ENCODE peak calls at places on chromosomes 1 and 21, in four cellular contexts. P is tibial nerve, R is ovary, S is pancreas. T is an unnamed sample.
A peak's percentile ranks its signal among the peaks of the same experiment; 100 is the strongest.

GRCh38 chr1:26854953-26855352 is 8.0 kb upstream of the SFN start:
- DNase-seq in P (no peak), R (no peak), S (no peak), T (no peak)

GRCh38 chr1:175218132-175218531 is 25.6 kb upstream of the KIAA0040 start:
- DNase-seq in P (no peak), R (no peak), S (no peak), T (no peak)

GRCh38 chr1:232854786-232855185 is 49.6 kb downstream of the MAP10 start:
- DNase-seq in P (no peak), R (no peak), S (no peak), T (no peak)

GRCh38 chr1:17207540-17207939 is 2.6 kb downstream of the PADI1 start:
- DNase-seq in P (no peak), R (no peak), S (no peak), T (no peak)

GRCh38 chr1:46008585-46008984 is 123.8 kb downstream of the PIK3R3 start:
- DNase-seq in P (no peak), R (no peak), S (no peak), T (no peak)

GRCh38 chr1:167966050-167966449 is 29.2 kb upstream of the MPC2 start:
- DNase-seq in P (no peak), R (no peak), S (no peak), T (no peak)

GRCh38 chr1:184820218-184820720 is 65.6 kb upstream of the EDEM3 start:
- DNase-seq in P (no peak), R (no peak), S (no peak), T (no peak)

GRCh38 chr1:11960710-11961109 is 19.5 kb upstream of the MFN2 start:
- DNase-seq in P (no peak), R (no peak), S (no peak), T (no peak)

GRCh38 chr1:187691439-187691838 is 862.7 kb downstream of the PLA2G4A start:
- DNase-seq in P (no peak), R (no peak), S (no peak), T (no peak)

GRCh38 chr1:47231314-47232186 is 475 bp downstream of the TAL1 start:
- DNase-seq in P (peak; percentile 40), R (no peak), S (no peak), T (no peak)

GRCh38 chr1:213297021-213297420 is 246.0 kb downstream of the RPS6KC1 start:
- DNase-seq in P (no peak), R (no peak), S (no peak), T (no peak)

GRCh38 chr1:27098447-27099153 is 56.3 kb downstream of the SLC9A1 start:
- DNase-seq in P (no peak), R (peak; percentile 50), S (no peak), T (no peak)

GRCh38 chr1:231329483-231329882 is 8.2 kb downstream of the EXOC8 start:
- DNase-seq in P (no peak), R (no peak), S (no peak), T (no peak)

GRCh38 chr1:111786669-111787207 is 31.0 kb downstream of the DDX20 start:
- DNase-seq in P (no peak), R (no peak), S (no peak), T (no peak)

GRCh38 chr1:246632584-246633168 is 66.4 kb downstream of the CNST start:
- DNase-seq in P (no peak), R (no peak), S (no peak), T (no peak)

GRCh38 chr1:9233241-9233941 is 1.2 kb upstream of the H6PD start:
- DNase-seq in P (peak; percentile 83), R (peak; percentile 90), S (peak; percentile 61), T (peak; percentile 95)

GRCh38 chr1:232837085-232837484 is 31.9 kb downstream of the MAP10 start:
- DNase-seq in P (no peak), R (no peak), S (no peak), T (no peak)

GRCh38 chr21:31564439-31564838 is 95.1 kb upstream of the SOD1 start:
- DNase-seq in P (no peak), R (no peak), S (no peak), T (no peak)

GRCh38 chr1:184745929-184746583 is 8.6 kb downstream of the EDEM3 start:
- DNase-seq in P (no peak), R (no peak), S (no peak), T (no peak)

GRCh38 chr1:214551436-214552173 is at the start of gene PTPN14:
- DNase-seq in P (peak; percentile 57), R (peak; percentile 95), S (peak; percentile 87), T (peak; percentile 90)

GRCh38 chr1:2056955-2057590 is 6.9 kb downstream of the PRKCZ start:
- DNase-seq in P (no peak), R (no peak), S (no peak), T (no peak)

GRCh38 chr1:226121587-226122400 is 59.3 kb downstream of the H3-3A start:
- DNase-seq in P (peak; percentile 38), R (peak; percentile 82), S (peak; percentile 56), T (peak; percentile 69)

GRCh38 chr1:226123212-226123560 is 60.7 kb downstream of the H3-3A start:
- DNase-seq in P (no peak), R (no peak), S (no peak), T (no peak)

GRCh38 chr1:226119169-226119568 is 56.7 kb downstream of the H3-3A start:
- DNase-seq in P (no peak), R (no peak), S (no peak), T (no peak)

GRCh38 chr1:226120398-226120797 is 57.9 kb downstream of the H3-3A start:
- DNase-seq in P (no peak), R (no peak), S (no peak), T (no peak)

GRCh38 chr1:226121049-226121586 is 58.6 kb downstream of the H3-3A start:
- DNase-seq in P (no peak), R (no peak), S (no peak), T (no peak)
- H3K27ac ChIP-seq in P (peak overlapping the region; percentile 92), R (peak overlapping the region; percentile 71), S (peak overlapping the region; percentile 95), T (peak overlapping the region; percentile 50)

GRCh38 chr1:23403735-23404486 is 20.6 kb downstream of the TCEA3 start:
- DNase-seq in P (peak; percentile 92), R (peak; percentile 93), S (peak; percentile 90), T (peak; percentile 92)
- H3K4me3 ChIP-seq in P (no peak overlapping the region), R (no peak overlapping the region), S (no peak overlapping the region), T (no peak overlapping the region)

GRCh38 chr1:55211909-55212308 is 3.3 kb downstream of the USP24 start:
- DNase-seq in P (no peak), R (no peak), S (no peak), T (no peak)

GRCh38 chr1:55206210-55206609 is 9.0 kb downstream of the USP24 start:
- DNase-seq in P (no peak), R (no peak), S (no peak), T (no peak)

GRCh38 chr1:55211456-55211855 is 3.7 kb downstream of the USP24 start:
- DNase-seq in P (no peak), R (no peak), S (no peak), T (no peak)

GRCh38 chr1:55210990-55211389 is 4.2 kb downstream of the USP24 start:
- DNase-seq in P (no peak), R (no peak), S (no peak), T (no peak)

GRCh38 chr1:55209247-55209646 is 5.9 kb downstream of the USP24 start:
- DNase-seq in P (no peak), R (no peak), S (no peak), T (no peak)
- H3K4me1 ChIP-seq in P (peaks cover 60% of the 10 kb centered on the region), R (peaks cover 8% of the 10 kb centered on the region), S (peaks cover 22% of the 10 kb centered on the region), T (peaks cover 82% of the 10 kb centered on the region)

GRCh38 chr1:92960395-92961130 is 699 bp downstream of the DIPK1A start:
- DNase-seq in P (peak; percentile 66), R (peak; percentile 50), S (peak; percentile 66), T (peak; percentile 64)

GRCh38 chr1:92958203-92958970 is 2.9 kb downstream of the DIPK1A start:
- DNase-seq in P (no peak), R (no peak), S (no peak), T (no peak)

GRCh38 chr1:92965003-92965402 is 3.7 kb upstream of the DIPK1A start:
- DNase-seq in P (no peak), R (no peak), S (no peak), T (no peak)

GRCh38 chr1:92961131-92961895 is at the start of gene DIPK1A:
- DNase-seq in P (peak; percentile 59), R (peak; percentile 87), S (peak; percentile 71), T (peak; percentile 83)

GRCh38 chr1:92961896-92962752 is 862 bp upstream of the DIPK1A start:
- DNase-seq in P (peak; percentile 53), R (peak; percentile 46), S (no peak), T (no peak)
- H3K27ac ChIP-seq in P (peak overlapping the region; percentile 92), R (peak overlapping the region; percentile 89), S (peak overlapping the region; percentile 96), T (peak overlapping the region; percentile 91)

DNA sequence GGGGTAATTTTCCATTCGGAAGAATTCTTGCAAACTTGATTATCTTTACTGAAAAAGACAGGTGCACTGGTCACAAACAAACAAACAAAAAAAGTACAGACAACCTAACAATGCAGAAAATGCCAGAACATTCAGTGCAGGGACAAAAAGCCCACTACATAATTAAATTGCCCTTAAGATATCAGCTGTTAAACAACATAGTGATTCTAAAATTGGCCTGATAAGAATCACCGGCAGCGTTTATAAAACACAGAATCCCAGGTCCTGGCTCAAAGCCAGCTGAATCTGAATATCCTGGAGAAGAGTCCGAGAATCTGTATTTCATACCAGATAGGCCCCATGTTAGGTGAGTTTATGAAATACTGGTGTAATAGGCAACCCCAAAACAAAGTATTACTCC is 6.1 kb downstream of the PLPP3 start:
- DNase-seq in P (peak; percentile 65), R (no peak), S (no peak), T (no peak)
- H3K4me3 ChIP-seq in P (peak overlapping the region; percentile 86), R (peak overlapping the region; percentile 12), S (no peak overlapping the region), T (peak overlapping the region; percentile 24)

DNA sequence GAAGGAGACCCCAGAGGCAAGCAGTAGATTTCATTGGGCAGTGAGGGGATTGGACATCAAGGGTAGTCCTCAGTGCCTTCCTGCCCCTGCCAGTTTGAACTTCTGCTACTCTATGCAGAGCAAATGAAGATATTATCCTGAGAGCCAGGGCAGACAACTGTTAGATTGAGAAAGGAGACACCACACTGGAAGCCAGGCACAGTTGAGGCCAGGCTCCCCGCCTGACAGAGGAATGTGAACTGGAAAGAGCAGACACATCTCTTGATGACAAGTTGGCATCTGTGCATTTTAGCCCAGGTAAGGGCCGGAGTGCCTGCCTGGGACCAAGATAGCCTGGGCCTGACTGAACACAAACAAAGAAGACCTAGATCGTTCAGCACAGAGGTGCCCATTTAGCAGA is 16.0 kb downstream of the SH3BGR start:
- DNase-seq in P (no peak), R (no peak), S (no peak), T (peak; percentile 61)
- H3K4me1 ChIP-seq in P (no peaks in the 10 kb centered on the region), R (no peaks in the 10 kb centered on the region), S (no peaks in the 10 kb centered on the region), T (peaks cover 19% of the 10 kb centered on the region)

GRCh38 chr1:100035214-100035613 is 65.4 kb downstream of the SLC35A3 start:
- DNase-seq in P (no peak), R (no peak), S (no peak), T (no peak)
- H3K27ac ChIP-seq in P (peak overlapping the region; percentile 34), R (no peak overlapping the region), S (no peak overlapping the region), T (no peak overlapping the region)